ENCODE peak calls at places on chromosome 12, in six cellular contexts. Q, O, T, I, J and N are unnamed samples.

GRCh38 chr12:52791271-52792184 is 4.4 kb downstream of the KRT3 start:
- DNase-seq in Q (no peak), O (no peak), T (no peak), I (no peak), J (no peak), N (no peak)

GRCh38 chr12:38915783-38916182 is 10.4 kb upstream of the CPNE8 start:
- DNase-seq in Q (no peak), O (no peak), T (no peak), I (no peak), J (no peak), N (no peak)

GRCh38 chr12:27521066-27521465 is 2.9 kb upstream of the PPFIBP1 start:
- DNase-seq in Q (peak), O (no peak), T (peak), I (peak), J (no peak), N (no peak)

GRCh38 chr12:104122298-104122697 is 15.7 kb downstream of the NFYB start:
- DNase-seq in Q (no peak), O (no peak), T (no peak), I (no peak), J (no peak), N (no peak)

GRCh38 chr12:79690156-79690605 is 583 bp downstream of the PAWR start:
- DNase-seq in Q (no peak), O (no peak), T (peak), I (no peak), J (peak), N (peak)

GRCh38 chr12:1918081-1918874 is at the start of gene CACNA2D4:
- DNase-seq in Q (no peak), O (no peak), T (no peak), I (no peak), J (no peak), N (no peak)

GRCh38 chr12:71626098-71626497 is 37.5 kb downstream of the ZFC3H1 start:
- DNase-seq in Q (no peak), O (no peak), T (no peak), I (peak), J (no peak), N (no peak)

GRCh38 chr12:26666286-26666685 is 166.7 kb downstream of the ITPR2 start:
- DNase-seq in Q (no peak), O (no peak), T (no peak), I (no peak), J (no peak), N (no peak)

GRCh38 chr12:3921526-3921925 is 48.3 kb upstream of the PARP11 start:
- DNase-seq in Q (no peak), O (no peak), T (no peak), I (no peak), J (no peak), N (no peak)

GRCh38 chr12:40336573-40337199 is 111.9 kb downstream of the LRRK2 start:
- DNase-seq in Q (peak), O (no peak), T (no peak), I (peak), J (peak), N (peak)

GRCh38 chr12:3342051-3342450 is 149.0 kb upstream of the PRMT8 start:
- DNase-seq in Q (no peak), O (peak), T (peak), I (peak), J (peak), N (no peak)

GRCh38 chr12:26044007-26044394 is 80.8 kb downstream of the BHLHE41 start:
- DNase-seq in Q (no peak), O (no peak), T (no peak), I (no peak), J (no peak), N (no peak)

GRCh38 chr12:66288121-66288520 is 14.2 kb upstream of the HELB start:
- DNase-seq in Q (no peak), O (no peak), T (no peak), I (no peak), J (no peak), N (no peak)

DNA sequence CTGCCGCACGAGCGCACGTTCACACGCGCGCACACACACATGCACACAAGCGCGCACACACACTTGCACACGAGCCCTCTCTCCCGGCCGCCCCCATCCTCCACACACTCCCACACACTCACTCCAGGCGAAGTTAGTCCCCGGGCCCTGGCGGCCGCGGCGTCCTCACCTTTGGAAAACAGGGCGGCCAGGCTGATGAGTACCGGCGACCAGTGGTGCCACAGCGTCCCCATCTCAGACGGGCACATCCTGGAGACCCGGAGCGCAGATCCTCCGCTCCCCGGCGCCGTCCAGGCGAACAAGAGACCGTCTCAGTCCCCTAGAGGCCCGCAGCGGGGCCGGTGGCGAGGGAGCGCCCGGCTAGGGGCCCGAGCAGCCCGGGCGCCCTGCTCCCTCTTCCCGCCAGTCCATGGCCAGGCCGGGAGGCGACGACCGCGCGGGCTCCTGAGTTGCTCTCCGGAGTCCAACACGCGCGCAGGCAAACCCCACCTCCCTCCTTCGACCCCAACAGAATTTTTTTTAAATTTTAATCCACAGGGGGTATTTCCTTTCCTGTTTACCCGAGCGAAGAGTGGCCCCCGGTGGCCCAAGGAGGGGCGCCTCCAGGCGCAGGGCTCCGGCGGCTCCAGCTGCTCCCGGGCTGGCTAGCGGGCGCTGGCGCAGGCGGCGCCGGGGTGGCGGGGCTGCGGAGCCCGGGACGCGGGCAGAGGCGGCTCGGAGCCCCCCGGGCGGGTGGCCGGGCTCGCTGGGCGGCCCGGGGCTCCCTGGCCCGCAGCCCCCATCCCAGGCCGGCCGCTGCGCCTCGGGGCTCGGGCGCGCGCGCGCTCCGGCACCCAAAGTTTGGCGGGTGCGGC is 506 bp downstream of the TMEM132D start:
- DNase-seq in Q (no peak), O (no peak), T (peak), I (no peak), J (no peak), N (no peak)
- TF ChIP-seq JUN in Q (no peak), O (no peak), T (no peak), I (no peak), J (no peak), N (no peak)

GRCh38 chr12:44154128-44154527 is 318.2 kb downstream of the TMEM117 start:
- DNase-seq in Q (no peak), O (no peak), T (no peak), I (no peak), J (no peak), N (no peak)
- TF ChIP-seq JUN in Q (no peak), O (no peak), T (no peak), I (no peak), J (no peak), N (no peak)

GRCh38 chr12:110639336-110640178 is 25.6 kb downstream of the TCTN1 start:
- DNase-seq in Q (no peak), O (no peak), T (no peak), I (peak), J (peak), N (no peak)
- TF ChIP-seq JUN in Q (no peak), O (no peak), T (no peak), I (peak), J (no peak), N (no peak)

GRCh38 chr12:120468271-120468845 is 1.2 kb downstream of the SRSF9 start:
- DNase-seq in Q (no peak), O (no peak), T (peak), I (no peak), J (peak), N (peak)
- TF ChIP-seq JUN in Q (no peak), O (no peak), T (no peak), I (no peak), J (no peak), N (no peak)

GRCh38 chr12:69732088-69732487 is 6.6 kb upstream of the RAB3IP start:
- DNase-seq in Q (no peak), O (no peak), T (no peak), I (no peak), J (no peak), N (no peak)
- TF ChIP-seq JUN in Q (no peak), O (no peak), T (no peak), I (no peak), J (no peak), N (no peak)